ENCODE peak calls at places on chromosomes 7 and 10, in five cellular contexts. O is hippocampal formation, X is left colon, V is aorta, E is activated T-cell treated with anti-CD3 and anti-CD28 coated beads for 1 hour. W is an unnamed sample.

GRCh38 chr10:17910144-17910789 is 41.5 kb upstream of the SLC39A12 start:
- DNase-seq in E (no peak), X (peak), O (peak), V (no peak), W (peak)

GRCh38 chr7:39741942-39742623 is 118.7 kb downstream of the RALA start:
- DNase-seq in V (no peak), E (peak), O (no peak), X (no peak), W (no peak)

GRCh38 chr7:131040467-131040932 is 287.2 kb upstream of the MKLN1 start:
- DNase-seq in V (no peak), X (peak), O (peak), E (no peak), W (peak)

GRCh38 chr7:121328508-121329459 is at the start of gene WNT16:
- DNase-seq in V (no peak), X (no peak), E (no peak), O (no peak), W (no peak)

GRCh38 chr10:97915346-97915745 is 65.7 kb downstream of the GOLGA7B start:
- DNase-seq in O (no peak), E (no peak), X (no peak), V (peak), W (no peak)

GRCh38 chr7:99422625-99423024 is 13.9 kb downstream of the BUD31 start:
- DNase-seq in O (no peak), V (no peak), E (no peak), X (no peak), W (no peak)

GRCh38 chr10:89171263-89171872 is 35.7 kb downstream of the CH25H start:
- DNase-seq in O (no peak), X (no peak), E (no peak), V (no peak), W (no peak)

GRCh38 chr7:150420987-150421674 is 29.3 kb upstream of the GIMAP8 start:
- DNase-seq in X (peak), V (peak), E (peak), O (peak), W (peak)

GRCh38 chr10:90745565-90745964 is 112.3 kb downstream of the HTR7 start:
- DNase-seq in E (no peak), X (no peak), V (no peak), O (no peak), W (no peak)

GRCh38 chr7:21353388-21353780 is 74.5 kb upstream of the SP4 start:
- DNase-seq in E (no peak), O (no peak), V (no peak), X (no peak), W (no peak)

GRCh38 chr7:80918909-80919721 is at the start of gene SEMA3C:
- DNase-seq in O (peak), X (peak), E (no peak), V (peak), W (peak)

GRCh38 chr10:126609566-126609965 is 60.9 kb downstream of the C10orf90 start:
- DNase-seq in V (no peak), X (no peak), O (peak), E (no peak), W (no peak)

GRCh38 chr7:150945171-150945852 is 32.8 kb downstream of the KCNH2 start:
- DNase-seq in X (no peak), V (peak), E (no peak), O (no peak), W (no peak)

GRCh38 chr10:31659665-31660064 is 269.0 kb downstream of the ARHGAP12 start:
- DNase-seq in E (no peak), X (no peak), O (no peak), V (no peak), W (no peak)

GRCh38 chr10:114259825-114260224 is 20.8 kb downstream of the VWA2 start:
- DNase-seq in E (no peak), O (no peak), X (no peak), V (peak), W (no peak)

GRCh38 chr10:124291009-124291671 is 127.6 kb downstream of the OAT start:
- DNase-seq in E (no peak), V (peak), X (peak), O (no peak), W (no peak)

GRCh38 chr7:51034531-51035264 is 252.0 kb upstream of the GRB10 start:
- DNase-seq in V (no peak), X (no peak), E (no peak), O (no peak), W (no peak)

GRCh38 chr10:127018766-127019165 is 113.5 kb downstream of the DOCK1 start:
- DNase-seq in V (no peak), O (no peak), X (no peak), E (no peak), W (no peak)

GRCh38 chr7:141151726-141152125 is 77.9 kb downstream of the TMEM178B start:
- DNase-seq in V (no peak), O (no peak), X (no peak), E (no peak), W (no peak)

GRCh38 chr10:73073627-73074026 is 23.0 kb downstream of the P4HA1 start:
- DNase-seq in E (no peak), O (no peak), X (no peak), V (no peak), W (no peak)

GRCh38 chr7:129793506-129794310 is 159.1 kb downstream of the UBE2H start:
- DNase-seq in E (no peak), V (peak), O (no peak), X (no peak), W (no peak)

GRCh38 chr7:47285860-47286491 is 295.9 kb downstream of the TNS3 start:
- DNase-seq in V (no peak), X (no peak), O (no peak), E (no peak), W (no peak)

GRCh38 chr10:131876021-131876420 is 24.8 kb upstream of the PPP2R2D start:
- DNase-seq in X (no peak), O (no peak), E (no peak), V (peak), W (no peak)

GRCh38 chr7:1952169-1952760 is 280.5 kb downstream of the MAD1L1 start:
- DNase-seq in V (peak), E (no peak), X (no peak), O (no peak), W (no peak)

GRCh38 chr7:131109011-131109756 is 218.5 kb upstream of the MKLN1 start:
- DNase-seq in E (no peak), O (no peak), X (no peak), V (no peak), W (no peak)

GRCh38 chr7:49767719-49768118 is 5.7 kb upstream of the VWC2 start:
- DNase-seq in V (no peak), O (no peak), X (no peak), E (no peak), W (no peak)

GRCh38 chr7:36207451-36208291 is 54.6 kb downstream of the EEPD1 start:
- DNase-seq in E (no peak), O (peak), X (peak), V (peak), W (no peak)

GRCh38 chr10:57864789-57865676 is 402.7 kb downstream of the IPMK start:
- DNase-seq in E (no peak), V (no peak), X (peak), O (no peak), W (peak)

GRCh38 chr7:114689391-114689790 is 232.5 kb upstream of the MDFIC start:
- DNase-seq in X (no peak), O (no peak), E (no peak), V (no peak), W (no peak)

GRCh38 chr7:149713731-149714068 is 59.7 kb downstream of the ZNF467 start:
- DNase-seq in O (no peak), E (no peak), V (no peak), X (no peak), W (no peak)

GRCh38 chr7:129612112-129613015 is 844 bp downstream of the NRF1 start:
- DNase-seq in X (peak), O (peak), V (peak), E (no peak), W (peak)

GRCh38 chr7:100509213-100509612 is 25.5 kb downstream of the NYAP1 start:
- DNase-seq in V (no peak), O (peak), E (no peak), X (no peak), W (no peak)

GRCh38 chr7:55977831-55978230 is 13.4 kb downstream of the NIPSNAP2 start:
- DNase-seq in V (no peak), O (no peak), E (no peak), X (no peak), W (no peak)

GRCh38 chr7:41316410-41316809 is 386.5 kb downstream of the INHBA start:
- DNase-seq in V (no peak), E (no peak), X (peak), O (no peak), W (peak)

GRCh38 chr10:37728830-37729229 is 128.6 kb downstream of the ZNF248 start:
- DNase-seq in X (no peak), V (no peak), E (no peak), O (no peak), W (no peak)

W was measured in SW480.